ENCODE peak calls at places on chromosomes 6 and 20, in nine cellular contexts. One of them, this sample, is unnamed.

GRCh38 chr20:17615645-17616479 is 46.0 kb downstream of the DSTN start:
- DNase-seq in ovary: no peak
- DNase-seq in Peyer's patch: peak
- DNase-seq in HepG2: no peak
- DNase-seq in lower leg skin: no peak
- DNase-seq in esophagus squamous epithelium: no peak
- DNase-seq in thyroid gland: peak
- DNase-seq in IMR-90: no peak
- DNase-seq in heart left ventricle: peak
- DNase-seq in this sample: peak

GRCh38 chr6:21840428-21840827 is 246.9 kb downstream of the SOX4 start:
- DNase-seq in ovary: no peak
- DNase-seq in Peyer's patch: no peak
- DNase-seq in HepG2: no peak
- DNase-seq in lower leg skin: no peak
- DNase-seq in esophagus squamous epithelium: no peak
- DNase-seq in thyroid gland: no peak
- DNase-seq in IMR-90: peak
- DNase-seq in heart left ventricle: no peak
- DNase-seq in this sample: no peak

GRCh38 chr6:100678027-100678426 is 203.1 kb downstream of the ASCC3 start:
- DNase-seq in ovary: no peak
- DNase-seq in Peyer's patch: no peak
- DNase-seq in HepG2: no peak
- DNase-seq in lower leg skin: no peak
- DNase-seq in esophagus squamous epithelium: no peak
- DNase-seq in thyroid gland: no peak
- DNase-seq in IMR-90: peak
- DNase-seq in heart left ventricle: no peak
- DNase-seq in this sample: no peak

GRCh38 chr6:111585241-111585968 is 20.3 kb downstream of the TRAF3IP2 start:
- DNase-seq in ovary: no peak
- DNase-seq in Peyer's patch: no peak
- DNase-seq in HepG2: no peak
- DNase-seq in lower leg skin: no peak
- DNase-seq in esophagus squamous epithelium: no peak
- DNase-seq in thyroid gland: no peak
- DNase-seq in IMR-90: peak
- DNase-seq in heart left ventricle: no peak
- DNase-seq in this sample: no peak

GRCh38 chr6:151092561-151092960 is 147.2 kb upstream of the AKAP12 start:
- DNase-seq in ovary: no peak
- DNase-seq in Peyer's patch: no peak
- DNase-seq in HepG2: no peak
- DNase-seq in lower leg skin: no peak
- DNase-seq in esophagus squamous epithelium: no peak
- DNase-seq in thyroid gland: no peak
- DNase-seq in IMR-90: no peak
- DNase-seq in heart left ventricle: no peak
- DNase-seq in this sample: no peak

GRCh38 chr6:45969026-45969425 is 46.6 kb downstream of the CLIC5 start:
- DNase-seq in ovary: no peak
- DNase-seq in Peyer's patch: no peak
- DNase-seq in HepG2: no peak
- DNase-seq in lower leg skin: no peak
- DNase-seq in esophagus squamous epithelium: no peak
- DNase-seq in thyroid gland: no peak
- DNase-seq in IMR-90: no peak
- DNase-seq in heart left ventricle: no peak
- DNase-seq in this sample: no peak

GRCh38 chr20:39259010-39259803 is 297.1 kb downstream of the DHX35 start:
- DNase-seq in ovary: no peak
- DNase-seq in Peyer's patch: no peak
- DNase-seq in HepG2: no peak
- DNase-seq in lower leg skin: no peak
- DNase-seq in esophagus squamous epithelium: no peak
- DNase-seq in thyroid gland: no peak
- DNase-seq in IMR-90: no peak
- DNase-seq in heart left ventricle: no peak
- DNase-seq in this sample: no peak

GRCh38 chr6:161064915-161065314 is 73.3 kb downstream of the MAP3K4 start:
- DNase-seq in ovary: no peak
- DNase-seq in Peyer's patch: no peak
- DNase-seq in HepG2: no peak
- DNase-seq in lower leg skin: no peak
- DNase-seq in esophagus squamous epithelium: no peak
- DNase-seq in thyroid gland: no peak
- DNase-seq in IMR-90: no peak
- DNase-seq in heart left ventricle: no peak
- DNase-seq in this sample: no peak

GRCh38 chr6:13419422-13419821 is 68.0 kb downstream of the GFOD1 start:
- DNase-seq in ovary: no peak
- DNase-seq in Peyer's patch: no peak
- DNase-seq in HepG2: no peak
- DNase-seq in lower leg skin: no peak
- DNase-seq in esophagus squamous epithelium: no peak
- DNase-seq in thyroid gland: no peak
- DNase-seq in IMR-90: no peak
- DNase-seq in heart left ventricle: no peak
- DNase-seq in this sample: no peak

GRCh38 chr6:170293881-170294755 is 3.2 kb upstream of the DLL1 start:
- DNase-seq in ovary: no peak
- DNase-seq in Peyer's patch: no peak
- DNase-seq in HepG2: no peak
- DNase-seq in lower leg skin: no peak
- DNase-seq in esophagus squamous epithelium: no peak
- DNase-seq in thyroid gland: no peak
- DNase-seq in IMR-90: no peak
- DNase-seq in heart left ventricle: no peak
- DNase-seq in this sample: peak

GRCh38 chr20:36153754-36154695 is 515 bp upstream of the EPB41L1 start:
- DNase-seq in ovary: peak
- DNase-seq in Peyer's patch: peak
- DNase-seq in HepG2: peak
- DNase-seq in lower leg skin: peak
- DNase-seq in esophagus squamous epithelium: no peak
- DNase-seq in thyroid gland: peak
- DNase-seq in IMR-90: peak
- DNase-seq in heart left ventricle: peak
- DNase-seq in this sample: peak

GRCh38 chr6:25717856-25718740 is 36.4 kb upstream of the SLC17A4 start:
- DNase-seq in ovary: no peak
- DNase-seq in Peyer's patch: no peak
- DNase-seq in HepG2: peak
- DNase-seq in lower leg skin: no peak
- DNase-seq in esophagus squamous epithelium: no peak
- DNase-seq in thyroid gland: no peak
- DNase-seq in IMR-90: peak
- DNase-seq in heart left ventricle: no peak
- DNase-seq in this sample: no peak

DNA sequence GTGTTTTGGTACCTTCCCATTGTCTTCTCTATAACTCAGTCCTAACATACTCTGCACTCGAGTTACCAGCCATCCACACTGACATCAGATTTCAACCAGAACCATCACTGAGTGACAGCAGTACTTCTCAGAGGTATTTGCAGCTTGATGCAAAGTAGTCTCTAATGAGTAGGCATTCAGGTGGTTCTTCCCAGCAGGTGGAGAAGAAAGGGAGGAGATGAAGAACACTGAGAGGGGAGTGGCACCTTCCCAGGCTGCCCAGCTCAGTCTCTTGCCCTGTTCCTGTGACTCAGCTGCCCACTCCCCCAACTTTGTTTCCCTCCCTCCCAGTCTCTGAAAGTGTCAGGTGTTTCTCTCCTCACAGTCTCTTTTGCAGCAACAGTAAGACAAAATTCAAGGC is 38.7 kb upstream of the SMIM28 start:
- DNase-seq in ovary: no peak
- DNase-seq in Peyer's patch: no peak
- DNase-seq in HepG2: no peak
- DNase-seq in lower leg skin: no peak
- DNase-seq in esophagus squamous epithelium: no peak
- DNase-seq in thyroid gland: no peak
- DNase-seq in IMR-90: no peak
- DNase-seq in heart left ventricle: no peak
- DNase-seq in this sample: no peak
- TF ChIP-seq POLR2A in ovary: no peak
- TF ChIP-seq POLR2A in Peyer's patch: no peak
- TF ChIP-seq POLR2A in HepG2: no peak
- TF ChIP-seq POLR2A in lower leg skin: no peak
- TF ChIP-seq POLR2A in esophagus squamous epithelium: no peak
- TF ChIP-seq POLR2A in thyroid gland: no peak
- TF ChIP-seq POLR2A in IMR-90: no peak
- TF ChIP-seq POLR2A in heart left ventricle: no peak
- TF ChIP-seq POLR2A in this sample: no peak

GRCh38 chr20:58692579-58693225 is at the start of gene NPEPL1:
- DNase-seq in ovary: peak
- DNase-seq in Peyer's patch: peak
- DNase-seq in HepG2: no peak
- DNase-seq in lower leg skin: no peak
- DNase-seq in esophagus squamous epithelium: no peak
- DNase-seq in thyroid gland: peak
- DNase-seq in IMR-90: peak
- DNase-seq in heart left ventricle: peak
- DNase-seq in this sample: peak
- TF ChIP-seq POLR2A in ovary: no peak
- TF ChIP-seq POLR2A in Peyer's patch: no peak
- TF ChIP-seq POLR2A in HepG2: no peak
- TF ChIP-seq POLR2A in lower leg skin: no peak
- TF ChIP-seq POLR2A in esophagus squamous epithelium: no peak
- TF ChIP-seq POLR2A in thyroid gland: no peak
- TF ChIP-seq POLR2A in IMR-90: no peak
- TF ChIP-seq POLR2A in heart left ventricle: no peak
- TF ChIP-seq POLR2A in this sample: no peak

DNA sequence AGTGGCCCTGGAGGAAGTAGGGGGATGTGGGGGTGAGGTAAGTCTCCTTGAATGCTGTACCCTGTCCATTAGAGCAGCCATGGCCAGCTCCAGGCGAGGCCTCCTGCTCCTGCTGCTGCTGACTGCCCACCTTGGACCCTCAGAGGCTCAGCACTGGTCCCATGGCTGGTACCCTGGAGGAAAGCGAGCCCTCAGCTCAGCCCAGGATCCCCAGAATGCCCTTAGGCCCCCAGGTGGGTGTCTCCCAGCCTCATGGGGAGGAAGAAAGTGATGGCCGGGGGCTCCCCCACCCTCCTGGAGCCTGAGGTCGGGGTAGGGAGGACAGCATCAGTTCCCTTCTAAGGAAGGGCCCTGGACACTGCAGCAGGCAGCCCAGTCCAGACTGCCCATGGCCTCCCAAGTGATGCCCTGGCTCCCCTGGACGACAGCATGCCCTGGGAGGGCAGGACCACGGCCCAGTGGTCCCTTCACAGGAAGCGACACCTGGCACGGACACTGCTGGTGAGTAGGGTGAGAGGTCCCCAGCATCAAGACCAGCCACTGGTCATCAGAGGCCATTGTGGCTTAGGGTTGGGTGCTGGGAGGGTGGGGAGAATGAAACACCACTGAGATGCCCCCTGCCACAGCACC is 1.0 kb downstream of the GNRH2 start:
- DNase-seq in ovary: peak
- DNase-seq in Peyer's patch: no peak
- DNase-seq in HepG2: no peak
- DNase-seq in lower leg skin: no peak
- DNase-seq in esophagus squamous epithelium: no peak
- DNase-seq in thyroid gland: no peak
- DNase-seq in IMR-90: no peak
- DNase-seq in heart left ventricle: no peak
- DNase-seq in this sample: no peak
- TF ChIP-seq POLR2A in ovary: no peak
- TF ChIP-seq POLR2A in Peyer's patch: no peak
- TF ChIP-seq POLR2A in HepG2: no peak
- TF ChIP-seq POLR2A in lower leg skin: no peak
- TF ChIP-seq POLR2A in esophagus squamous epithelium: no peak
- TF ChIP-seq POLR2A in thyroid gland: no peak
- TF ChIP-seq POLR2A in IMR-90: no peak
- TF ChIP-seq POLR2A in heart left ventricle: no peak
- TF ChIP-seq POLR2A in this sample: no peak

GRCh38 chr20:5950271-5951031 is at the start of the genes MCM8 and TRMT6:
- DNase-seq in ovary: peak
- DNase-seq in Peyer's patch: peak
- DNase-seq in HepG2: peak
- DNase-seq in lower leg skin: peak
- DNase-seq in esophagus squamous epithelium: peak
- DNase-seq in thyroid gland: peak
- DNase-seq in IMR-90: peak
- DNase-seq in heart left ventricle: peak
- DNase-seq in this sample: peak
- TF ChIP-seq POLR2A in ovary: no peak
- TF ChIP-seq POLR2A in Peyer's patch: peak
- TF ChIP-seq POLR2A in HepG2: peak
- TF ChIP-seq POLR2A in lower leg skin: no peak
- TF ChIP-seq POLR2A in esophagus squamous epithelium: no peak
- TF ChIP-seq POLR2A in thyroid gland: no peak
- TF ChIP-seq POLR2A in IMR-90: peak
- TF ChIP-seq POLR2A in heart left ventricle: no peak
- TF ChIP-seq POLR2A in this sample: peak

GRCh38 chr20:46963196-46963529 is 68.5 kb downstream of the EYA2 start:
- DNase-seq in ovary: no peak
- DNase-seq in Peyer's patch: no peak
- DNase-seq in HepG2: no peak
- DNase-seq in lower leg skin: no peak
- DNase-seq in esophagus squamous epithelium: no peak
- DNase-seq in thyroid gland: peak
- DNase-seq in IMR-90: no peak
- DNase-seq in heart left ventricle: no peak
- DNase-seq in this sample: no peak

GRCh38 chr20:46964299-46965123 is 69.9 kb downstream of the EYA2 start:
- DNase-seq in ovary: no peak
- DNase-seq in Peyer's patch: no peak
- DNase-seq in HepG2: no peak
- DNase-seq in lower leg skin: no peak
- DNase-seq in esophagus squamous epithelium: no peak
- DNase-seq in thyroid gland: peak
- DNase-seq in IMR-90: no peak
- DNase-seq in heart left ventricle: no peak
- DNase-seq in this sample: no peak

GRCh38 chr20:46965124-46965455 is 70.4 kb downstream of the EYA2 start:
- DNase-seq in ovary: no peak
- DNase-seq in Peyer's patch: no peak
- DNase-seq in HepG2: no peak
- DNase-seq in lower leg skin: no peak
- DNase-seq in esophagus squamous epithelium: no peak
- DNase-seq in thyroid gland: no peak
- DNase-seq in IMR-90: no peak
- DNase-seq in heart left ventricle: no peak
- DNase-seq in this sample: no peak

GRCh38 chr20:46962452-46963195 is 68.0 kb downstream of the EYA2 start:
- DNase-seq in ovary: no peak
- DNase-seq in Peyer's patch: no peak
- DNase-seq in HepG2: no peak
- DNase-seq in lower leg skin: no peak
- DNase-seq in esophagus squamous epithelium: no peak
- DNase-seq in thyroid gland: peak
- DNase-seq in IMR-90: peak
- DNase-seq in heart left ventricle: no peak
- DNase-seq in this sample: no peak

DNA sequence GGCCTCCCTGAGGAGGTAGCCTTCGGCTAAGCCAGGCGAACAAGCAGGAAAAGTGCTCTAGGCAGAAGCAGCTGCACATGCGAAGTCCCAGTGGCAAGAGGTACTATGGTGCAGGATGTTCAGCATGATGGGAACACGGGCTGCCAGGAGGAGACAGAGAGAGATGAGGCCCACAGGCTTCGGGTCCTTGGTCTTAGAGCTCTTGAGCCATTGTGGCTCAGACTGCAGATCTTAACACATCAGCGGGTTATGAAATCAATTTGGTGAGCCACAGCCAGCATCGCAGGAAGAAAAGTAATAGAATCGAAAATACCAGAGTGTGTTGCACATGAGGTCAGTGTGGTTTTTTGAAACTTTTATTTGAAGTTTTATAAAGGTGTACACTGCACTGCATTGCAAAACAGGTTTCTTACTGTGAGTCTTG is 69.1 kb downstream of the EYA2 start:
- DNase-seq in ovary: no peak
- DNase-seq in Peyer's patch: no peak
- DNase-seq in HepG2: no peak
- DNase-seq in lower leg skin: no peak
- DNase-seq in esophagus squamous epithelium: no peak
- DNase-seq in thyroid gland: peak
- DNase-seq in IMR-90: peak
- DNase-seq in heart left ventricle: no peak
- DNase-seq in this sample: no peak
- TF ChIP-seq POLR2A in ovary: no peak
- TF ChIP-seq POLR2A in Peyer's patch: no peak
- TF ChIP-seq POLR2A in HepG2: no peak
- TF ChIP-seq POLR2A in lower leg skin: no peak
- TF ChIP-seq POLR2A in esophagus squamous epithelium: no peak
- TF ChIP-seq POLR2A in thyroid gland: no peak
- TF ChIP-seq POLR2A in IMR-90: no peak
- TF ChIP-seq POLR2A in heart left ventricle: no peak
- TF ChIP-seq POLR2A in this sample: no peak